ENCODE peak calls at places on chromosome 18, in eight cellular contexts. C is HuH-7; D is left lobe of liver; L is EH; Q is CD8-positive, alpha-beta memory T cell; I is LoVo; G is H9; K is LHCN-M2. T is an unnamed sample.

GRCh38 chr18:2958819-2959298 is 54.1 kb downstream of the LPIN2 start:
- DNase-seq in C (no peak), D (no peak), L (peak; percentile 49), Q (no peak), I (no peak), G (no peak), K (no peak), T (no peak)

GRCh38 chr18:66046025-66046602 is 295.3 kb downstream of the CDH7 start:
- DNase-seq in C (no peak), D (no peak), L (no peak), Q (no peak), I (peak; percentile 5), G (no peak), K (no peak), T (no peak)

GRCh38 chr18:61833387-61833786 is 59.4 kb downstream of the RNF152 start:
- DNase-seq in C (no peak), D (no peak), L (peak; percentile 94), Q (no peak), I (no peak), G (no peak), K (peak; percentile 28), T (no peak)

GRCh38 chr18:13464432-13465125 is 246.0 kb downstream of the LDLRAD4 start:
- DNase-seq in C (no peak), D (peak; percentile 60), L (no peak), Q (peak; percentile 56), I (no peak), G (no peak), K (no peak), T (peak; percentile 69)

GRCh38 chr18:75208055-75208835 is 694 bp downstream of the PTGR3 start:
- DNase-seq in C (peak; percentile 37), D (peak; percentile 64), L (peak; percentile 59), Q (peak; percentile 33), I (peak; percentile 41), G (peak; percentile 50), K (peak; percentile 57), T (peak; percentile 72)

GRCh38 chr18:25650201-25650941 is 298.4 kb upstream of the ZNF521 start:
- DNase-seq in C (no peak), D (no peak), L (peak; percentile 97), Q (no peak), I (no peak), G (no peak), K (peak; percentile 97), T (no peak)

GRCh38 chr18:3863593-3863992 is 413.6 kb downstream of the TGIF1 start:
- DNase-seq in C (no peak), D (no peak), L (no peak), Q (no peak), I (no peak), G (no peak), K (no peak), T (no peak)

GRCh38 chr18:22493255-22493654 is 75.5 kb upstream of the CTAGE1 start:
- DNase-seq in C (no peak), D (no peak), L (peak; percentile 14), Q (no peak), I (peak; percentile 14), G (no peak), K (no peak), T (no peak)

GRCh38 chr18:49752095-49752457 is 61.3 kb downstream of the ACAA2 start:
- DNase-seq in C (no peak), D (no peak), L (no peak), Q (no peak), I (no peak), G (no peak), K (no peak), T (no peak)

GRCh38 chr18:5770176-5770575 is 125.1 kb downstream of the TMEM200C start:
- DNase-seq in C (no peak), D (no peak), L (no peak), Q (no peak), I (no peak), G (no peak), K (no peak), T (no peak)

GRCh38 chr18:34626404-34627137 is 83.5 kb upstream of the DTNA start:
- DNase-seq in C (no peak), D (no peak), L (no peak), Q (no peak), I (no peak), G (no peak), K (no peak), T (no peak)

GRCh38 chr18:76256897-76257500 is 238.0 kb downstream of the ZNF516 start:
- DNase-seq in C (no peak), D (no peak), L (peak; percentile 63), Q (no peak), I (no peak), G (peak; percentile 49), K (peak; percentile 36), T (no peak)

GRCh38 chr18:44789704-44790103 is 109.0 kb downstream of the SETBP1 start:
- DNase-seq in C (no peak), D (no peak), L (peak; percentile 71), Q (no peak), I (no peak), G (no peak), K (no peak), T (no peak)

GRCh38 chr18:74944676-74945075 is 264.3 kb downstream of the PTGR3 start:
- DNase-seq in C (no peak), D (no peak), L (peak; percentile 31), Q (no peak), I (no peak), G (no peak), K (no peak), T (no peak)

GRCh38 chr18:75116809-75117208 is 92.1 kb downstream of the PTGR3 start:
- DNase-seq in C (no peak), D (no peak), L (no peak), Q (no peak), I (no peak), G (no peak), K (no peak), T (no peak)

GRCh38 chr18:8348051-8348450 is 261.2 kb upstream of the RAB12 start:
- DNase-seq in C (no peak), D (no peak), L (no peak), Q (no peak), I (no peak), G (no peak), K (no peak), T (no peak)

GRCh38 chr18:57833441-57834101 is 30.5 kb upstream of the ATP8B1 start:
- DNase-seq in C (peak; percentile 44), D (no peak), L (peak; percentile 68), Q (no peak), I (peak; percentile 9), G (no peak), K (peak; percentile 63), T (peak; percentile 30)

GRCh38 chr18:46333371-46334199 is 229.4 kb downstream of the HAUS1 start:
- DNase-seq in C (no peak), D (peak; percentile 87), L (peak; percentile 7), Q (no peak), I (no peak), G (no peak), K (peak; percentile 8), T (no peak)

GRCh38 chr18:50334546-50335152 is 40.2 kb upstream of the SKA1 start:
- DNase-seq in C (no peak), D (no peak), L (no peak), Q (no peak), I (no peak), G (no peak), K (no peak), T (no peak)

GRCh38 chr18:62716679-62717058 is 1.3 kb downstream of the PHLPP1 start:
- DNase-seq in C (peak; percentile 49), D (no peak), L (peak; percentile 25), Q (peak; percentile 35), I (peak; percentile 36), G (peak; percentile 46), K (peak; percentile 31), T (no peak)

GRCh38 chr18:56443508-56443907 is 194.9 kb downstream of the TXNL1 start:
- DNase-seq in C (no peak), D (no peak), L (peak; percentile 5), Q (no peak), I (no peak), G (no peak), K (no peak), T (no peak)

GRCh38 chr18:51617167-51617566 is 419.7 kb upstream of the MEX3C start:
- DNase-seq in C (no peak), D (no peak), L (no peak), Q (no peak), I (no peak), G (no peak), K (no peak), T (no peak)

GRCh38 chr18:26549486-26550435 is 1.4 kb upstream of the KCTD1 start:
- DNase-seq in C (peak; percentile 40), D (peak; percentile 69), L (peak; percentile 74), Q (no peak), I (peak; percentile 73), G (peak; percentile 60), K (peak; percentile 69), T (peak; percentile 46)

GRCh38 chr18:72502671-72503431 is 41.3 kb downstream of the CBLN2 start:
- DNase-seq in C (no peak), D (no peak), L (no peak), Q (no peak), I (no peak), G (no peak), K (no peak), T (no peak)

GRCh38 chr18:23636041-23636399 is 26.7 kb downstream of the ANKRD29 start:
- DNase-seq in C (no peak), D (no peak), L (no peak), Q (no peak), I (no peak), G (no peak), K (no peak), T (no peak)

GRCh38 chr18:63220903-63221302 is 98.7 kb downstream of the BCL2 start:
- DNase-seq in C (no peak), D (no peak), L (no peak), Q (no peak), I (no peak), G (no peak), K (no peak), T (no peak)

GRCh38 chr18:22547807-22548561 is 130.3 kb upstream of the CTAGE1 start:
- DNase-seq in C (no peak), D (no peak), L (peak; percentile 86), Q (no peak), I (no peak), G (no peak), K (no peak), T (no peak)

GRCh38 chr18:49935215-49935614 is 121.9 kb upstream of the ACAA2 start:
- DNase-seq in C (no peak), D (peak; percentile 2), L (no peak), Q (no peak), I (no peak), G (no peak), K (no peak), T (no peak)

GRCh38 chr18:6929370-6930102 is 188.1 kb downstream of the LAMA1 start:
- DNase-seq in C (no peak), D (no peak), L (no peak), Q (no peak), I (peak; percentile 15), G (peak; percentile 88), K (no peak), T (no peak)

GRCh38 chr18:79429785-79430281 is 34.1 kb downstream of the NFATC1 start:
- DNase-seq in C (peak; percentile 63), D (no peak), L (no peak), Q (no peak), I (no peak), G (no peak), K (no peak), T (no peak)

GRCh38 chr18:45874501-45875184 is 49.2 kb downstream of the SIGLEC15 start:
- DNase-seq in C (no peak), D (no peak), L (peak; percentile 25), Q (peak; percentile 20), I (no peak), G (no peak), K (no peak), T (peak; percentile 68)